ENCODE peak calls at places on chromosomes 3 and 15, in eight cellular contexts. U, F, H, K, J, T, E and S are unnamed samples.
A peak's percentile ranks its signal among the peaks of the same experiment; 100 is the strongest.

GRCh38 chr3:68271145-68271544 is 616.7 kb upstream of the SUCLG2 start:
- DNase-seq in T (no peak), J (no peak), H (no peak), U (no peak), K (no peak), F (no peak), E (no peak), S (no peak)

GRCh38 chr3:23950303-23950702 is 5.2 kb downstream of the NR1D2 start:
- DNase-seq in K (no peak), F (no peak), E (no peak), U (no peak), J (no peak), H (no peak), T (no peak), S (no peak)

GRCh38 chr3:54086639-54087405 is 35.5 kb upstream of the CACNA2D3 start:
- DNase-seq in K (no peak), F (no peak), T (no peak), H (no peak), E (no peak), J (no peak), U (no peak), S (no peak)

GRCh38 chr3:126468028-126468891 is 7.4 kb downstream of the ZXDC start:
- DNase-seq in U (peak; percentile 66), H (no peak), T (no peak), E (peak; percentile 17), K (peak; percentile 6), J (no peak), F (no peak), S (no peak)

GRCh38 chr3:20075197-20075596 is 35.0 kb downstream of the KAT2B start:
- DNase-seq in F (no peak), H (no peak), E (no peak), U (no peak), T (no peak), J (no peak), K (no peak), S (no peak)

GRCh38 chr3:52350981-52351761 is 35.1 kb downstream of the DNAH1 start:
- DNase-seq in T (no peak), E (no peak), U (peak; percentile 41), F (no peak), K (no peak), H (no peak), J (no peak), S (no peak)

GRCh38 chr15:68354923-68355322 is 77.0 kb downstream of the ITGA11 start:
- DNase-seq in H (no peak), E (no peak), U (no peak), T (no peak), F (no peak), J (no peak), K (no peak), S (no peak)

GRCh38 chr3:82824491-82824890 is 1063.0 kb upstream of the GBE1 start:
- DNase-seq in K (no peak), H (no peak), U (no peak), T (no peak), F (no peak), E (no peak), J (no peak), S (no peak)

GRCh38 chr3:73225161-73225861 is 163.9 kb downstream of the EBLN2 start:
- DNase-seq in T (no peak), K (no peak), F (no peak), E (no peak), U (no peak), H (no peak), J (no peak), S (no peak)

DNA sequence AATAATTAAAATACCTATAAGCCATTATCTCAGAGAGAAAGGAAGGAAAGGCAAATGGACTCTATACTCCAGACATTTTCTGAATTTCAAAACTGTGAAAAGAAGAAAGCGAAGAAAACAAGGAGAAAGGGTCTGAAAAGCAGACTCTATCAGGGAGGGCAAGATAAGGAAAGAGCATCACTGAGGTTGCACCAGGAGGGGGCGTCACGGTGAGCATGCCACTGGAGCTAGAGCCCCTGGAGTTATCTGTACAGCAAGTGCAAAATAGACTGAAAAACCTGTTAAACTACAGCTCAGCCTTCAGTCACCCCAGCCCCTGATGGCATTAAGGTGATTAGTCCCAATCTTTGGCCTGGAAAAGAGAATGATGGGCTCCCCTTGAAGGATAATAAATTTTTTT is 514.3 kb downstream of the GABRG3 start:
- DNase-seq in K (no peak), T (no peak), F (no peak), J (no peak), E (no peak), H (no peak), U (no peak), S (no peak)
- TF ChIP-seq CTCF in K (peak; percentile 41), T (no peak), F (no peak), J (peak; percentile 62), E (no peak), H (no peak), U (no peak), S (no peak)

DNA sequence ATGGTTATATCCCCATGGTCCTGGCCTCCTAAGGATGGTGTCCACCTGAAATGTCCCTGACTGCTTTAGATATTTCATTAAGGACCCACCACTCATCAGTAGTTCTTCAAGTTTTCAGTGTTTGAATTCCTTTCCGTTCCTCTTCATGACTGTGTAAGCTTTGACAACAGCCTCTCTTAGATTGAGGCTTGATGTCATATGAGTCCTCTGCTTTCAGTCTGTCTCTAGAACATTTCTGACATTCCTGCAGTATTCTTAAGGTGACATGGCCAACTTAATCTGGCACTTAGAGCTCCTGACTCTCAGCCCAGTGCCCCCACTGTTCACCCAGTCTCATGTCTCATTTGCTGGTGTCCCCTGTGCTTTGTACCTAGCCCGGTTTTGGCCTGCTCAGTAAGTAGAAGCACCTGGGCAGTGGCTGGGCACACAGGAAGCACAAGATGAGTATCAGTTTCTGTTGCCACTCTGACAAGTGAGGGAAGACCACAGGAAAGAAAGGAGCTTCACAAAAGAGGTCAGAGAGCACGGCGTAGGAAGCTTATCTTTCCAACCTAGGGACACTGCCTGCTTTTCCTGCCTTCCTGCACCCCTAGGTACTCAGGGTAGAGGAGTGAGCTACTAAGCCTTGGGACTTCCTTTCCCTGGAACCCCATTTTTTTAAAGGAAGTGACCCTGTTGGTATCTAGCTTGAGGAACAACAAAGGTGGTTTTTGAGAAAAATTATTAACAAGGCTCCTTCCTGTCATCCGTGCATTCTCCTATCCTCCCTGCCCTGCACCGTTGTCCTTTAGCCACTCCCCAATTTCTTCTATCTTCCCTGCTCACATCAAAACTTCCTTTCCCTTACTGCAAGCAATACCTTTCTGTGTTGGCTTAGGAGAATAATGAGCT is 103.1 kb downstream of the KLHL25 start:
- DNase-seq in K (no peak), E (no peak), J (no peak), T (no peak), U (peak; percentile 79), F (no peak), H (no peak), S (no peak)
- H3K4me3 ChIP-seq in K (no peak overlapping the region), E (no peak overlapping the region), J (no peak overlapping the region), T (no peak overlapping the region), U (peak overlapping the region; percentile 42), F (no peak overlapping the region), H (no peak overlapping the region), S (no peak overlapping the region)

DNA sequence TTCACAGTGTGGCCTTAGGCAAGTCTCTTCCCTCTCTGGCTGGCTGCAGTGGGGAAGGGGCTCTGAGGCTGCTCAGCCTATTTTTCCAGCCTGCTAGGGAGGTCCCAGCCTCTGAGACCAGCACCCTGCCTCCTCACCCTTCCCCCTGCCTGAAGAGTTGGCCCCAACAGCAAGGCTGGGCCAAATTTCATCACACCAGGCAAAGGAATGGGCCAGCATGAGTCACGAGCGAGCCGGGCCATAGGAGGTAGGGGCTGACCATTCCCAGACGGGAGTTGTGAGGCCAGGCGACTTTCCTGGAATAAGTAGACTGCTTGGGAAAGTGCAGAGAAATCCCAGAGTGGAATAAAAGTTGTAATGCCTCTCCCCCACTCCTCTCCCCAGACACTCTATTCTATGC is 5.7 kb upstream of the FBLN2 start:
- DNase-seq in U (no peak), K (no peak), J (no peak), H (no peak), T (no peak), E (peak; percentile 89), F (peak; percentile 21), S (no peak)
- TF ChIP-seq CTCF in U (no peak), K (no peak), J (no peak), H (no peak), T (no peak), E (no peak), F (no peak), S (no peak)

DNA sequence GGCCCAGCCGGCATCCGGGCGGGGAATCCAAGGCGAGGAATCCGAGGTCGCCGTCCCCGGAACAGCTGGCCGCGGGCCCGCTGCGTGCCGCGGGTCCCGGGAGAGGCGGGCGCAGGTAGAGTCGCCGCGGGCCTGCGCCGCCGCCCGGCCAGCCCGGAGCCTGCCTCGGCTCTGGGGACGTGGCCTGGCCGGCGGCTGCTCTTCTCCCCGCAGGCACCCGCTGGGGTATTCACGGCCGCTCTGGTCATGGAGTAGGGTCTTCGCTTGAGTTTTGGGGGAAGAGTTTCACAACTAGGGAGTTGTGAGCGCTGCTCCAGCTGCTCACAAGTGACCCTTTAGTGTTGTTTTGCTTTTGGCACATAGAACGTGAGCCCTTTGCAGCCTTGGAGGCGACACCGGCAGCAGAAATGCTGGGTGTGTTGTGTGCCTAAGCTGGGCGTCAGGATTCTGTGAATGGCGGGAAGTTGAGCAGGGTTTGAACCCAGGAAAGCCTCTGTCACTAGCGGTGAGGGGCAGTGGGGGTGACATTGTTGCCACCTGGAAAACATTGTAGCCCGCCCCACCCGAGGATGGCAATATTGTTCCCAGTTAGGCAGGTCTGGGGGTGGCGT is 4.0 kb downstream of the TRIM71 start:
- DNase-seq in H (no peak), E (no peak), F (peak; percentile 17), K (no peak), J (no peak), T (no peak), U (no peak), S (no peak)
- H3K4me3 ChIP-seq in H (peak overlapping the region; percentile 27), E (no peak overlapping the region), F (no peak overlapping the region), K (no peak overlapping the region), J (peak overlapping the region; percentile 88), T (no peak overlapping the region), U (no peak overlapping the region), S (no peak overlapping the region)